ENCODE peak calls at places on chromosomes 11 and 22, in ten cellular contexts. U is HTR-8/SVneo; A is hypothalamus; F is GOT3; L is gastrocnemius medialis; D is stimulated activated CD8-positive, alpha-beta memory T cell treated with anti-CD3 and anti-CD28 coated beads, Interleukin-15, amount 100 ng/mL, for 4 hours; O is hepatic stellate cell; X is HEK293T; Q is kidney tubule cell; Y is posterior cingulate gyrus. V is an unnamed sample.

GRCh38 chr11:110505514-110506284 is 76.0 kb downstream of the FDX1 start:
- DNase-seq in U (no peak), A (no peak), F (no peak), L (no peak), D (no peak), O (no peak), X (no peak), Q (no peak), Y (no peak), V (no peak)

GRCh38 chr22:41596776-41597634 is 7.4 kb upstream of the PMM1 start:
- DNase-seq in U (peak), A (peak), F (no peak), L (no peak), D (no peak), O (peak), X (peak), Q (peak), Y (peak), V (peak)

GRCh38 chr11:35013514-35014191 is 97.2 kb downstream of the PDHX start:
- DNase-seq in U (no peak), A (no peak), F (no peak), L (no peak), D (no peak), O (no peak), X (no peak), Q (no peak), Y (no peak), V (no peak)

GRCh38 chr22:24550028-24550901 is 4.7 kb downstream of the GUCD1 start:
- DNase-seq in U (no peak), A (no peak), F (no peak), L (peak), D (no peak), O (peak), X (no peak), Q (peak), Y (no peak), V (no peak)

GRCh38 chr22:46136539-46137217 is 13.6 kb upstream of the PPARA start:
- DNase-seq in U (no peak), A (no peak), F (no peak), L (no peak), D (no peak), O (no peak), X (no peak), Q (no peak), Y (no peak), V (no peak)

GRCh38 chr11:3106736-3107524 is 49.7 kb upstream of the CARS1 start:
- DNase-seq in U (no peak), A (no peak), F (no peak), L (no peak), D (no peak), O (no peak), X (no peak), Q (no peak), Y (no peak), V (peak)

GRCh38 chr11:41579546-41579945 is 120.1 kb upstream of the LRRC4C start:
- DNase-seq in U (no peak), A (no peak), F (no peak), L (no peak), D (no peak), O (no peak), X (no peak), Q (no peak), Y (no peak), V (no peak)

GRCh38 chr11:104968856-104969776 is 742 bp upstream of the CASP4 start:
- DNase-seq in U (peak), A (no peak), F (peak), L (no peak), D (no peak), O (peak), X (no peak), Q (peak), Y (no peak), V (peak)

GRCh38 chr11:128354476-128354875 is 232.9 kb downstream of the ETS1 start:
- DNase-seq in U (no peak), A (no peak), F (no peak), L (no peak), D (no peak), O (no peak), X (no peak), Q (peak), Y (no peak), V (no peak)

GRCh38 chr11:62689421-62690183 is at the start of gene LRRN4CL:
- DNase-seq in U (no peak), A (peak), F (peak), L (peak), D (no peak), O (peak), X (no peak), Q (no peak), Y (peak), V (no peak)

GRCh38 chr11:44852159-44852707 is 98.5 kb downstream of the TP53I11 start:
- DNase-seq in U (no peak), A (no peak), F (no peak), L (no peak), D (no peak), O (no peak), X (no peak), Q (no peak), Y (no peak), V (no peak)

GRCh38 chr11:64562723-64563351 is 28.2 kb upstream of the SLC22A12 start:
- DNase-seq in U (no peak), A (no peak), F (no peak), L (no peak), D (no peak), O (no peak), X (no peak), Q (no peak), Y (no peak), V (peak)

GRCh38 chr11:120034881-120035620 is 102.9 kb downstream of the TRIM29 start:
- DNase-seq in U (no peak), A (peak), F (no peak), L (no peak), D (no peak), O (no peak), X (no peak), Q (no peak), Y (no peak), V (no peak)

GRCh38 chr22:19817561-19818263 is 37.0 kb downstream of the GNB1L start:
- DNase-seq in U (no peak), A (no peak), F (no peak), L (no peak), D (no peak), O (no peak), X (no peak), Q (no peak), Y (no peak), V (peak)

GRCh38 chr11:120134106-120134930 is 3.6 kb downstream of the TRIM29 start:
- DNase-seq in U (no peak), A (no peak), F (no peak), L (no peak), D (no peak), O (no peak), X (no peak), Q (no peak), Y (no peak), V (peak)

GRCh38 chr22:48709976-48710375 is 1117.7 kb downstream of the BRD1 start:
- DNase-seq in U (no peak), A (no peak), F (no peak), L (no peak), D (no peak), O (no peak), X (no peak), Q (no peak), Y (no peak), V (peak)

GRCh38 chr22:47738472-47739013 is 976.1 kb downstream of the TBC1D22A start:
- DNase-seq in U (no peak), A (no peak), F (no peak), L (no peak), D (no peak), O (no peak), X (no peak), Q (no peak), Y (no peak), V (no peak)

GRCh38 chr11:66696186-66696585 is 18.5 kb upstream of the RBM4B start:
- DNase-seq in U (no peak), A (no peak), F (no peak), L (no peak), D (no peak), O (no peak), X (no peak), Q (no peak), Y (no peak), V (no peak)

GRCh38 chr22:17176715-17177114 is 17.6 kb upstream of the HDHD5 start:
- DNase-seq in U (no peak), A (peak), F (no peak), L (no peak), D (no peak), O (no peak), X (no peak), Q (no peak), Y (no peak), V (no peak)

GRCh38 chr11:105906517-105906916 is 115.5 kb downstream of the MSANTD4 start:
- DNase-seq in U (no peak), A (no peak), F (no peak), L (no peak), D (no peak), O (no peak), X (no peak), Q (no peak), Y (no peak), V (no peak)

GRCh38 chr11:69335010-69335409 is 41.1 kb downstream of the MYEOV start:
- DNase-seq in U (no peak), A (no peak), F (no peak), L (no peak), D (no peak), O (no peak), X (no peak), Q (no peak), Y (no peak), V (peak)

GRCh38 chr11:128503231-128503991 is 83.9 kb downstream of the ETS1 start:
- DNase-seq in U (no peak), A (no peak), F (no peak), L (no peak), D (no peak), O (no peak), X (no peak), Q (peak), Y (no peak), V (no peak)

GRCh38 chr11:78809931-78810481 is 235.3 kb upstream of the NARS2 start:
- DNase-seq in U (no peak), A (no peak), F (no peak), L (no peak), D (no peak), O (peak), X (no peak), Q (no peak), Y (no peak), V (no peak)

GRCh38 chr11:128715691-128716153 is 21.9 kb downstream of the FLI1 start:
- DNase-seq in U (no peak), A (no peak), F (no peak), L (no peak), D (no peak), O (peak), X (no peak), Q (no peak), Y (no peak), V (no peak)

GRCh38 chr22:34604312-34604711 is 461.6 kb upstream of the ISX start:
- DNase-seq in U (no peak), A (no peak), F (no peak), L (no peak), D (no peak), O (no peak), X (no peak), Q (no peak), Y (no peak), V (no peak)

GRCh38 chr11:107018274-107018901 is at the start of gene GUCY1A2:
- DNase-seq in U (no peak), A (peak), F (no peak), L (no peak), D (no peak), O (no peak), X (peak), Q (no peak), Y (peak), V (no peak)

GRCh38 chr22:27201741-27202140 is 544.4 kb downstream of the MIAT start:
- DNase-seq in U (no peak), A (no peak), F (no peak), L (no peak), D (no peak), O (no peak), X (no peak), Q (no peak), Y (no peak), V (no peak)